ENCODE peak calls at places on chromosomes 2 and 18, in nine cellular contexts. One of them, this sample, is unnamed.

GRCh38 chr18:10518595-10519273 is 7.1 kb upstream of the NAPG start:
- DNase-seq in AG08396: peak
- DNase-seq in nucleus accumbens: peak
- DNase-seq in NCI-H1105: no peak
- DNase-seq in right lobe of liver: no peak
- DNase-seq in CD4-positive, alpha-beta T cell: no peak
- DNase-seq in ureter: no peak
- DNase-seq in CD4-positive, CD25-positive, alpha-beta regulatory T cell: no peak
- DNase-seq in stimulated activated CD4-positive, alpha-beta T cell treated with anti-CD3 and anti-CD28 coated beads, TNF-alpha, amount 100 ng/mL, for 48 hours: no peak
- DNase-seq in this sample: peak

GRCh38 chr2:176114120-176114929 is 2.3 kb upstream of the HOXD10 start:
- DNase-seq in CD4-positive, CD25-positive, alpha-beta regulatory T cell: no peak
- DNase-seq in right lobe of liver: no peak
- DNase-seq in nucleus accumbens: no peak
- DNase-seq in CD4-positive, alpha-beta T cell: no peak
- DNase-seq in stimulated activated CD4-positive, alpha-beta T cell treated with anti-CD3 and anti-CD28 coated beads, TNF-alpha, amount 100 ng/mL, for 48 hours: no peak
- DNase-seq in AG08396: no peak
- DNase-seq in ureter: peak
- DNase-seq in NCI-H1105: peak
- DNase-seq in this sample: no peak

GRCh38 chr2:212745359-212745758 is 206.8 kb upstream of the ERBB4 start:
- DNase-seq in AG08396: no peak
- DNase-seq in nucleus accumbens: no peak
- DNase-seq in CD4-positive, CD25-positive, alpha-beta regulatory T cell: no peak
- DNase-seq in CD4-positive, alpha-beta T cell: no peak
- DNase-seq in ureter: no peak
- DNase-seq in stimulated activated CD4-positive, alpha-beta T cell treated with anti-CD3 and anti-CD28 coated beads, TNF-alpha, amount 100 ng/mL, for 48 hours: no peak
- DNase-seq in NCI-H1105: no peak
- DNase-seq in right lobe of liver: no peak
- DNase-seq in this sample: no peak

GRCh38 chr2:241307055-241307454 is 8.4 kb downstream of the HDLBP start:
- DNase-seq in NCI-H1105: no peak
- DNase-seq in CD4-positive, CD25-positive, alpha-beta regulatory T cell: no peak
- DNase-seq in stimulated activated CD4-positive, alpha-beta T cell treated with anti-CD3 and anti-CD28 coated beads, TNF-alpha, amount 100 ng/mL, for 48 hours: no peak
- DNase-seq in ureter: no peak
- DNase-seq in nucleus accumbens: no peak
- DNase-seq in AG08396: no peak
- DNase-seq in right lobe of liver: no peak
- DNase-seq in CD4-positive, alpha-beta T cell: no peak
- DNase-seq in this sample: no peak

GRCh38 chr2:237182422-237183123 is 96.9 kb downstream of the COPS8 start:
- DNase-seq in AG08396: no peak
- DNase-seq in nucleus accumbens: no peak
- DNase-seq in ureter: no peak
- DNase-seq in stimulated activated CD4-positive, alpha-beta T cell treated with anti-CD3 and anti-CD28 coated beads, TNF-alpha, amount 100 ng/mL, for 48 hours: no peak
- DNase-seq in CD4-positive, alpha-beta T cell: no peak
- DNase-seq in CD4-positive, CD25-positive, alpha-beta regulatory T cell: no peak
- DNase-seq in right lobe of liver: no peak
- DNase-seq in NCI-H1105: no peak
- DNase-seq in this sample: no peak

GRCh38 chr2:3406501-3406900 is 27.0 kb downstream of the TRAPPC12 start:
- DNase-seq in right lobe of liver: no peak
- DNase-seq in stimulated activated CD4-positive, alpha-beta T cell treated with anti-CD3 and anti-CD28 coated beads, TNF-alpha, amount 100 ng/mL, for 48 hours: no peak
- DNase-seq in ureter: no peak
- DNase-seq in NCI-H1105: no peak
- DNase-seq in CD4-positive, CD25-positive, alpha-beta regulatory T cell: no peak
- DNase-seq in CD4-positive, alpha-beta T cell: no peak
- DNase-seq in AG08396: no peak
- DNase-seq in nucleus accumbens: no peak
- DNase-seq in this sample: no peak

GRCh38 chr18:9615973-9616559 is 1.7 kb upstream of the PPP4R1 start:
- DNase-seq in CD4-positive, CD25-positive, alpha-beta regulatory T cell: no peak
- DNase-seq in nucleus accumbens: no peak
- DNase-seq in ureter: no peak
- DNase-seq in NCI-H1105: no peak
- DNase-seq in AG08396: peak
- DNase-seq in right lobe of liver: no peak
- DNase-seq in stimulated activated CD4-positive, alpha-beta T cell treated with anti-CD3 and anti-CD28 coated beads, TNF-alpha, amount 100 ng/mL, for 48 hours: no peak
- DNase-seq in CD4-positive, alpha-beta T cell: no peak
- DNase-seq in this sample: no peak

GRCh38 chr2:133780099-133780996 is 212.1 kb upstream of the NCKAP5 start:
- DNase-seq in CD4-positive, alpha-beta T cell: no peak
- DNase-seq in right lobe of liver: no peak
- DNase-seq in CD4-positive, CD25-positive, alpha-beta regulatory T cell: no peak
- DNase-seq in AG08396: peak
- DNase-seq in NCI-H1105: peak
- DNase-seq in stimulated activated CD4-positive, alpha-beta T cell treated with anti-CD3 and anti-CD28 coated beads, TNF-alpha, amount 100 ng/mL, for 48 hours: peak
- DNase-seq in ureter: peak
- DNase-seq in nucleus accumbens: peak
- DNase-seq in this sample: peak

GRCh38 chr2:233331536-233331935 is 22.8 kb upstream of the DGKD start:
- DNase-seq in AG08396: no peak
- DNase-seq in NCI-H1105: no peak
- DNase-seq in CD4-positive, alpha-beta T cell: peak
- DNase-seq in right lobe of liver: peak
- DNase-seq in CD4-positive, CD25-positive, alpha-beta regulatory T cell: peak
- DNase-seq in ureter: peak
- DNase-seq in nucleus accumbens: peak
- DNase-seq in stimulated activated CD4-positive, alpha-beta T cell treated with anti-CD3 and anti-CD28 coated beads, TNF-alpha, amount 100 ng/mL, for 48 hours: no peak
- DNase-seq in this sample: peak

GRCh38 chr2:84856785-84857184 is 24.1 kb downstream of the TRABD2A start:
- DNase-seq in nucleus accumbens: no peak
- DNase-seq in NCI-H1105: no peak
- DNase-seq in CD4-positive, alpha-beta T cell: peak
- DNase-seq in ureter: no peak
- DNase-seq in right lobe of liver: no peak
- DNase-seq in CD4-positive, CD25-positive, alpha-beta regulatory T cell: no peak
- DNase-seq in AG08396: no peak
- DNase-seq in stimulated activated CD4-positive, alpha-beta T cell treated with anti-CD3 and anti-CD28 coated beads, TNF-alpha, amount 100 ng/mL, for 48 hours: peak
- DNase-seq in this sample: no peak

GRCh38 chr2:197261808-197262226 is 48.8 kb downstream of the ANKRD44 start:
- DNase-seq in AG08396: peak
- DNase-seq in right lobe of liver: no peak
- DNase-seq in nucleus accumbens: no peak
- DNase-seq in ureter: no peak
- DNase-seq in CD4-positive, CD25-positive, alpha-beta regulatory T cell: no peak
- DNase-seq in stimulated activated CD4-positive, alpha-beta T cell treated with anti-CD3 and anti-CD28 coated beads, TNF-alpha, amount 100 ng/mL, for 48 hours: no peak
- DNase-seq in NCI-H1105: no peak
- DNase-seq in CD4-positive, alpha-beta T cell: no peak
- DNase-seq in this sample: no peak

GRCh38 chr18:13405305-13406038 is 186.9 kb downstream of the LDLRAD4 start:
- DNase-seq in nucleus accumbens: no peak
- DNase-seq in NCI-H1105: no peak
- DNase-seq in ureter: no peak
- DNase-seq in CD4-positive, alpha-beta T cell: no peak
- DNase-seq in right lobe of liver: no peak
- DNase-seq in AG08396: no peak
- DNase-seq in CD4-positive, CD25-positive, alpha-beta regulatory T cell: no peak
- DNase-seq in stimulated activated CD4-positive, alpha-beta T cell treated with anti-CD3 and anti-CD28 coated beads, TNF-alpha, amount 100 ng/mL, for 48 hours: no peak
- DNase-seq in this sample: no peak

GRCh38 chr2:145464901-145465300 is 945.0 kb upstream of the ZEB2 start:
- DNase-seq in CD4-positive, alpha-beta T cell: no peak
- DNase-seq in nucleus accumbens: no peak
- DNase-seq in NCI-H1105: no peak
- DNase-seq in AG08396: no peak
- DNase-seq in right lobe of liver: no peak
- DNase-seq in stimulated activated CD4-positive, alpha-beta T cell treated with anti-CD3 and anti-CD28 coated beads, TNF-alpha, amount 100 ng/mL, for 48 hours: no peak
- DNase-seq in CD4-positive, CD25-positive, alpha-beta regulatory T cell: no peak
- DNase-seq in ureter: no peak
- DNase-seq in this sample: no peak

GRCh38 chr2:197889041-197889440 is 84.6 kb downstream of the PLCL1 start:
- DNase-seq in CD4-positive, alpha-beta T cell: no peak
- DNase-seq in NCI-H1105: no peak
- DNase-seq in nucleus accumbens: no peak
- DNase-seq in right lobe of liver: no peak
- DNase-seq in CD4-positive, CD25-positive, alpha-beta regulatory T cell: peak
- DNase-seq in AG08396: peak
- DNase-seq in ureter: no peak
- DNase-seq in stimulated activated CD4-positive, alpha-beta T cell treated with anti-CD3 and anti-CD28 coated beads, TNF-alpha, amount 100 ng/mL, for 48 hours: no peak
- DNase-seq in this sample: peak

GRCh38 chr2:86033751-86034680 is 71.7 kb downstream of the POLR1A start:
- DNase-seq in NCI-H1105: no peak
- DNase-seq in CD4-positive, CD25-positive, alpha-beta regulatory T cell: no peak
- DNase-seq in nucleus accumbens: no peak
- DNase-seq in AG08396: no peak
- DNase-seq in right lobe of liver: no peak
- DNase-seq in CD4-positive, alpha-beta T cell: no peak
- DNase-seq in stimulated activated CD4-positive, alpha-beta T cell treated with anti-CD3 and anti-CD28 coated beads, TNF-alpha, amount 100 ng/mL, for 48 hours: no peak
- DNase-seq in ureter: no peak
- DNase-seq in this sample: no peak

GRCh38 chr2:118670281-118670680 is 177.2 kb downstream of the EN1 start:
- DNase-seq in CD4-positive, alpha-beta T cell: no peak
- DNase-seq in CD4-positive, CD25-positive, alpha-beta regulatory T cell: no peak
- DNase-seq in stimulated activated CD4-positive, alpha-beta T cell treated with anti-CD3 and anti-CD28 coated beads, TNF-alpha, amount 100 ng/mL, for 48 hours: no peak
- DNase-seq in AG08396: no peak
- DNase-seq in nucleus accumbens: no peak
- DNase-seq in right lobe of liver: no peak
- DNase-seq in ureter: no peak
- DNase-seq in NCI-H1105: no peak
- DNase-seq in this sample: no peak

GRCh38 chr18:58241877-58242276 is 197.9 kb downstream of the NEDD4L start:
- DNase-seq in AG08396: no peak
- DNase-seq in CD4-positive, alpha-beta T cell: no peak
- DNase-seq in nucleus accumbens: peak
- DNase-seq in CD4-positive, CD25-positive, alpha-beta regulatory T cell: no peak
- DNase-seq in right lobe of liver: no peak
- DNase-seq in ureter: no peak
- DNase-seq in stimulated activated CD4-positive, alpha-beta T cell treated with anti-CD3 and anti-CD28 coated beads, TNF-alpha, amount 100 ng/mL, for 48 hours: no peak
- DNase-seq in NCI-H1105: peak
- DNase-seq in this sample: no peak

GRCh38 chr2:134253117-134253704 is 661 bp upstream of the MGAT5 start:
- DNase-seq in CD4-positive, alpha-beta T cell: no peak
- DNase-seq in stimulated activated CD4-positive, alpha-beta T cell treated with anti-CD3 and anti-CD28 coated beads, TNF-alpha, amount 100 ng/mL, for 48 hours: no peak
- DNase-seq in AG08396: no peak
- DNase-seq in ureter: no peak
- DNase-seq in right lobe of liver: no peak
- DNase-seq in NCI-H1105: no peak
- DNase-seq in nucleus accumbens: no peak
- DNase-seq in CD4-positive, CD25-positive, alpha-beta regulatory T cell: no peak
- DNase-seq in this sample: no peak

GRCh38 chr2:240974771-240975572 is 23.4 kb upstream of the SNED1 start:
- DNase-seq in stimulated activated CD4-positive, alpha-beta T cell treated with anti-CD3 and anti-CD28 coated beads, TNF-alpha, amount 100 ng/mL, for 48 hours: no peak
- DNase-seq in nucleus accumbens: no peak
- DNase-seq in CD4-positive, alpha-beta T cell: no peak
- DNase-seq in NCI-H1105: no peak
- DNase-seq in right lobe of liver: no peak
- DNase-seq in ureter: no peak
- DNase-seq in CD4-positive, CD25-positive, alpha-beta regulatory T cell: no peak
- DNase-seq in AG08396: peak
- DNase-seq in this sample: no peak

GRCh38 chr2:70091816-70092215 is 4.5 kb downstream of the PCBP1 start:
- DNase-seq in stimulated activated CD4-positive, alpha-beta T cell treated with anti-CD3 and anti-CD28 coated beads, TNF-alpha, amount 100 ng/mL, for 48 hours: no peak
- DNase-seq in AG08396: no peak
- DNase-seq in NCI-H1105: no peak
- DNase-seq in CD4-positive, alpha-beta T cell: no peak
- DNase-seq in right lobe of liver: no peak
- DNase-seq in CD4-positive, CD25-positive, alpha-beta regulatory T cell: no peak
- DNase-seq in ureter: no peak
- DNase-seq in nucleus accumbens: no peak
- DNase-seq in this sample: no peak

GRCh38 chr2:62624855-62625254 is 80.7 kb upstream of the EHBP1 start:
- DNase-seq in AG08396: no peak
- DNase-seq in CD4-positive, alpha-beta T cell: no peak
- DNase-seq in ureter: no peak
- DNase-seq in stimulated activated CD4-positive, alpha-beta T cell treated with anti-CD3 and anti-CD28 coated beads, TNF-alpha, amount 100 ng/mL, for 48 hours: no peak
- DNase-seq in right lobe of liver: no peak
- DNase-seq in CD4-positive, CD25-positive, alpha-beta regulatory T cell: no peak
- DNase-seq in NCI-H1105: no peak
- DNase-seq in nucleus accumbens: no peak
- DNase-seq in this sample: no peak

GRCh38 chr2:70241338-70241737 is 7.1 kb downstream of the TIA1 start:
- DNase-seq in stimulated activated CD4-positive, alpha-beta T cell treated with anti-CD3 and anti-CD28 coated beads, TNF-alpha, amount 100 ng/mL, for 48 hours: no peak
- DNase-seq in nucleus accumbens: no peak
- DNase-seq in right lobe of liver: no peak
- DNase-seq in AG08396: no peak
- DNase-seq in CD4-positive, CD25-positive, alpha-beta regulatory T cell: no peak
- DNase-seq in NCI-H1105: no peak
- DNase-seq in CD4-positive, alpha-beta T cell: no peak
- DNase-seq in ureter: no peak
- DNase-seq in this sample: no peak

GRCh38 chr18:66971951-66972350 is 368.1 kb upstream of the CDH19 start:
- DNase-seq in AG08396: no peak
- DNase-seq in stimulated activated CD4-positive, alpha-beta T cell treated with anti-CD3 and anti-CD28 coated beads, TNF-alpha, amount 100 ng/mL, for 48 hours: no peak
- DNase-seq in nucleus accumbens: no peak
- DNase-seq in NCI-H1105: no peak
- DNase-seq in right lobe of liver: no peak
- DNase-seq in CD4-positive, CD25-positive, alpha-beta regulatory T cell: no peak
- DNase-seq in CD4-positive, alpha-beta T cell: no peak
- DNase-seq in ureter: no peak
- DNase-seq in this sample: no peak

GRCh38 chr2:176854878-176855277 is 357.7 kb upstream of the HNRNPA3 start:
- DNase-seq in stimulated activated CD4-positive, alpha-beta T cell treated with anti-CD3 and anti-CD28 coated beads, TNF-alpha, amount 100 ng/mL, for 48 hours: no peak
- DNase-seq in NCI-H1105: no peak
- DNase-seq in ureter: no peak
- DNase-seq in right lobe of liver: no peak
- DNase-seq in nucleus accumbens: no peak
- DNase-seq in CD4-positive, CD25-positive, alpha-beta regulatory T cell: no peak
- DNase-seq in CD4-positive, alpha-beta T cell: no peak
- DNase-seq in AG08396: no peak
- DNase-seq in this sample: no peak

GRCh38 chr2:40103163-40103562 is 324.1 kb upstream of the THUMPD2 start:
- DNase-seq in CD4-positive, CD25-positive, alpha-beta regulatory T cell: no peak
- DNase-seq in nucleus accumbens: no peak
- DNase-seq in right lobe of liver: no peak
- DNase-seq in NCI-H1105: no peak
- DNase-seq in ureter: no peak
- DNase-seq in AG08396: peak
- DNase-seq in stimulated activated CD4-positive, alpha-beta T cell treated with anti-CD3 and anti-CD28 coated beads, TNF-alpha, amount 100 ng/mL, for 48 hours: no peak
- DNase-seq in CD4-positive, alpha-beta T cell: no peak
- DNase-seq in this sample: no peak

GRCh38 chr2:29165362-29166236 is 50.4 kb downstream of the CLIP4 start:
- DNase-seq in ureter: no peak
- DNase-seq in right lobe of liver: no peak
- DNase-seq in stimulated activated CD4-positive, alpha-beta T cell treated with anti-CD3 and anti-CD28 coated beads, TNF-alpha, amount 100 ng/mL, for 48 hours: no peak
- DNase-seq in CD4-positive, alpha-beta T cell: no peak
- DNase-seq in NCI-H1105: no peak
- DNase-seq in CD4-positive, CD25-positive, alpha-beta regulatory T cell: no peak
- DNase-seq in nucleus accumbens: no peak
- DNase-seq in AG08396: peak
- DNase-seq in this sample: no peak

This sample was measured in hippocampal formation.